ENCODE peak calls at places on chromosomes 5 and 9, in nine cellular contexts. W is dorsolateral prefrontal cortex; P is ovary; J is CD4-positive, alpha-beta T cell; F is GM23248; R is substantia nigra; V is heart right ventricle; C is breast epithelium; S is pancreas. X is an unnamed sample.

GRCh38 chr5:13944564-13945195 is at the start of gene DNAH5:
- DNase-seq in C (no peak), W (no peak), F (peak), S (no peak), R (no peak), P (no peak), V (no peak), J (no peak), X (no peak)

GRCh38 chr9:75960561-75960960 is 70.1 kb downstream of the PCSK5 start:
- DNase-seq in W (no peak), P (peak), V (no peak), R (no peak), S (no peak), F (no peak), C (no peak), J (no peak), X (no peak)

GRCh38 chr9:129773262-129774048 is 20.6 kb upstream of the PTGES start:
- DNase-seq in J (no peak), W (no peak), P (no peak), S (peak), C (peak), F (peak), R (no peak), V (no peak), X (no peak)

GRCh38 chr5:176596689-176597416 is 13.1 kb downstream of the GPRIN1 start:
- DNase-seq in J (peak), S (peak), C (no peak), F (peak), V (peak), R (no peak), P (peak), W (no peak), X (no peak)

GRCh38 chr9:99257723-99258364 is 35.8 kb downstream of the SEC61B start:
- DNase-seq in C (no peak), S (no peak), J (no peak), F (no peak), W (no peak), P (no peak), V (no peak), R (no peak), X (no peak)

GRCh38 chr5:10555134-10555733 is 8.6 kb upstream of the ANKRD33B start:
- DNase-seq in J (no peak), R (no peak), C (no peak), F (peak), P (no peak), S (peak), W (no peak), V (no peak), X (no peak)

GRCh38 chr5:9284781-9285307 is 261.0 kb downstream of the SEMA5A start:
- DNase-seq in R (no peak), C (no peak), J (no peak), V (no peak), P (no peak), W (no peak), F (peak), S (no peak), X (no peak)

GRCh38 chr5:132655821-132656773 is 1.9 kb upstream of the IL13 start:
- DNase-seq in F (peak), S (no peak), R (no peak), P (no peak), W (no peak), J (peak), C (no peak), V (no peak), X (peak)

GRCh38 chr5:6758201-6758600 is 45.0 kb downstream of the TENT4A start:
- DNase-seq in F (no peak), W (no peak), V (no peak), R (no peak), P (no peak), S (no peak), J (no peak), C (no peak), X (no peak)

GRCh38 chr9:105432247-105432857 is 15.5 kb upstream of the FSD1L start:
- DNase-seq in W (no peak), J (no peak), S (no peak), C (no peak), F (no peak), V (no peak), R (no peak), P (no peak), X (no peak)

GRCh38 chr9:97645720-97646119 is 12.1 kb downstream of the NCBP1 start:
- DNase-seq in F (no peak), V (no peak), R (no peak), P (no peak), W (no peak), J (no peak), C (no peak), S (no peak), X (no peak)

GRCh38 chr5:10715605-10716004 is 45.4 kb downstream of the DAP start:
- DNase-seq in C (no peak), R (no peak), S (no peak), F (no peak), J (no peak), W (no peak), V (no peak), P (no peak), X (no peak)

GRCh38 chr5:155943516-155944407 is 383.2 kb upstream of the SGCD start:
- DNase-seq in S (peak), W (peak), F (peak), J (peak), V (peak), R (peak), P (peak), C (no peak), X (peak)

GRCh38 chr9:86193088-86193487 is 66.4 kb downstream of the C9orf153 start:
- DNase-seq in F (no peak), V (no peak), P (no peak), C (no peak), S (no peak), R (no peak), W (no peak), J (no peak), X (no peak)

DNA sequence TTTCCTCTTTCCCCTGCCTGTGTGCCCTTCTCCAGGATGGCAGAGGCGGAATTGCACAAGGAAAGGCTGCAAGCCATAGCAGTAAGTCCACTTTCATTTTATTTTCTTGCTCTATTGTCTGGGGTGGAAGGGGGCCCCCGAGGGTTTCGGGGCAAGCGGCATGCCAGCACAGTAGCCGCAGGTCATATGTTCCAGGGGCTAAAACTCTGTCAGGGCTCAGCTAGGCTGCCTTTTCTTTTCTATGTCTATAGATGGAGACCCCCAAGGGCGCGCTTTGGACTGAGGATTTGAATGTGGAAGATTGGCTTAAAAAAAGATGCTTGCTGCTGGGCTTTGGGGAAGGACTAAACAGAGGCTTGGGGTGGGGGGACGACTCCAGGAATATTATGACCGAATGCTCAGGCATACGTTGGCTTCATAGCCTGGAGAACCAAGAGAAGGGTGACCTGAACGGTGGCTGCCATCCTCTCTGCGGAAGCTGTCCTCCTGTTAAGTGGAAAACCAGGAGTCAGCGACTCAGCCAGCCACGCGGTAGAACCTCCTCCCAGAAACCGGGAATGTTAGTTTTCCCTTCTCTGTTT is 545 bp downstream of the PALM2AKAP2 start:
- DNase-seq in F (peak), S (no peak), W (no peak), V (no peak), J (no peak), R (no peak), P (no peak), C (no peak), X (no peak)
- H3K27ac ChIP-seq in F (peak), S (no peak), W (no peak), V (peak), J (no peak), R (peak), P (no peak), C (peak), X (no peak)

GRCh38 chr5:170390472-170390871 is 1.3 kb upstream of the KCNMB1 start:
- DNase-seq in R (no peak), C (no peak), V (no peak), W (no peak), F (no peak), J (no peak), P (no peak), S (no peak), X (no peak)
- H3K27ac ChIP-seq in R (no peak), C (peak), V (no peak), W (no peak), F (no peak), J (no peak), P (no peak), S (no peak), X (no peak)

DNA sequence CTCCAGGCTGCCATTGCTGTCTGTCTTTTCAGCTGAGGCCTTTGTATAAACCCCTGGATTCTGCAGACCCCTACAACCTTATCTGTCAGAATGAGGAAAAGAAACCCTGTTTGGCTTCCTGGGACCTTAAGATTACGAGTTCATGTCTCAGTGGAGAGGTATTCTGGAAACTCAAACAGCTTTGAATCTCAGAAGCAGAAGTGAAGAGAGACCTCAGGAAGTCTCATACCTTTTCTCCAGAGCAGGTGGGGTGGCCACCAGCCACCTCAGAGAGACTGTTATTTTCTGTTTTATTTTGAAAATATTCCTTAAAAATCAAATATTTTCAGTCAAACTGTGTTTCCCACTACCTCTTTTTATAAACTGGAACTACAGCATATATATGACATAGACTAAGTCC is 457.5 kb downstream of the TMEM232 start:
- DNase-seq in F (no peak), J (no peak), P (no peak), S (no peak), C (no peak), R (no peak), W (no peak), V (no peak), X (no peak)
- H3K27ac ChIP-seq in F (no peak), J (no peak), P (no peak), S (no peak), C (no peak), R (no peak), W (no peak), V (no peak), X (no peak)

GRCh38 chr9:70554881-70555280 is 140.4 kb upstream of the KLF9 start:
- DNase-seq in W (no peak), C (no peak), J (no peak), S (no peak), P (no peak), F (no peak), V (no peak), R (no peak), X (no peak)
- H3K27ac ChIP-seq in W (peak), C (peak), J (no peak), S (no peak), P (no peak), F (peak), V (no peak), R (no peak), X (no peak)

GRCh38 chr9:13100914-13101572 is 178.4 kb downstream of the MPDZ start:
- DNase-seq in V (no peak), S (no peak), P (no peak), J (no peak), F (no peak), C (no peak), R (no peak), W (no peak), X (no peak)

GRCh38 chr9:13089721-13090120 is 189.8 kb downstream of the MPDZ start:
- DNase-seq in C (no peak), V (no peak), R (no peak), J (no peak), S (no peak), F (no peak), P (no peak), W (no peak), X (no peak)

GRCh38 chr9:13090588-13090987 is 188.9 kb downstream of the MPDZ start:
- DNase-seq in R (no peak), S (no peak), V (no peak), C (no peak), F (no peak), W (no peak), P (no peak), J (no peak), X (no peak)

GRCh38 chr9:13095056-13095455 is 184.4 kb downstream of the MPDZ start:
- DNase-seq in S (no peak), J (no peak), P (no peak), V (no peak), C (no peak), W (no peak), F (no peak), R (no peak), X (no peak)
- H3K27ac ChIP-seq in S (no peak), J (no peak), P (no peak), V (no peak), C (no peak), W (no peak), F (no peak), R (no peak), X (no peak)

GRCh38 chr5:110517396-110517795 is 209.1 kb downstream of the TMEM232 start:
- DNase-seq in F (no peak), C (no peak), J (no peak), S (no peak), R (no peak), P (no peak), W (no peak), V (no peak), X (no peak)
- H3K27ac ChIP-seq in F (no peak), C (no peak), J (no peak), S (no peak), R (no peak), P (no peak), W (no peak), V (no peak), X (no peak)

X was measured in caudate nucleus.